ENCODE peak calls at places on chromosomes 2 and 18, in six cellular contexts. R is tibial nerve; B is effector memory CD4-positive, alpha-beta T cell; D is A549; Z is cardiac muscle cell; G is iPS DF 6.9. C is an unnamed sample.
A peak's percentile ranks its signal among the peaks of the same experiment; 100 is the strongest.

GRCh38 chr2:76759634-76760366 is 762.4 kb downstream of the LRRTM4 start:
- DNase-seq in G (no peak), Z (no peak), B (no peak), D (no peak), R (no peak), C (no peak)

GRCh38 chr2:157331696-157332095 is 6.1 kb upstream of the ERMN start:
- DNase-seq in Z (no peak), G (no peak), B (no peak), D (no peak), R (no peak), C (peak; percentile 55)

GRCh38 chr2:102289129-102289528 is 22.2 kb upstream of the IL1RL1 start:
- DNase-seq in G (no peak), Z (peak; percentile 39), B (no peak), D (no peak), R (no peak), C (no peak)

GRCh38 chr2:236180831-236181453 is 12.8 kb upstream of the GBX2 start:
- DNase-seq in Z (peak; percentile 82), G (no peak), D (peak; percentile 87), B (no peak), R (no peak), C (peak; percentile 40)

GRCh38 chr2:68031546-68032160 is 31.2 kb downstream of the C1D start:
- DNase-seq in G (no peak), Z (peak; percentile 72), R (no peak), B (no peak), D (peak; percentile 40), C (peak; percentile 62)

GRCh38 chr2:348517-348916 is 60.6 kb upstream of the ALKAL2 start:
- DNase-seq in G (no peak), B (no peak), D (no peak), R (no peak), Z (peak; percentile 1), C (no peak)

GRCh38 chr2:19607931-19608762 is 249.7 kb upstream of the OSR1 start:
- DNase-seq in Z (peak; percentile 71), D (peak; percentile 55), B (no peak), G (no peak), R (no peak), C (no peak)

GRCh38 chr18:21163647-21164625 is 52.3 kb upstream of the ROCK1 start:
- DNase-seq in G (no peak), Z (peak; percentile 91), D (no peak), R (no peak), B (no peak), C (no peak)

GRCh38 chr2:176130153-176130916 is 830 bp downstream of the HOXD8 start:
- DNase-seq in Z (no peak), B (no peak), R (no peak), D (peak; percentile 34), G (no peak), C (no peak)

GRCh38 chr2:176128172-176129012 is 1.1 kb upstream of the HOXD8 start:
- DNase-seq in Z (no peak), B (no peak), D (no peak), G (no peak), R (no peak), C (no peak)

GRCh38 chr2:176129013-176129796 is at the start of gene HOXD8:
- DNase-seq in Z (peak; percentile 52), B (no peak), D (peak; percentile 38), R (no peak), G (no peak), C (no peak)

GRCh38 chr2:176130917-176131616 is 1.6 kb downstream of the HOXD8 start:
- DNase-seq in D (no peak), B (no peak), Z (no peak), G (no peak), R (no peak), C (no peak)

GRCh38 chr2:176129825-176130152 is 284 bp downstream of the HOXD8 start:
- DNase-seq in G (no peak), Z (no peak), R (no peak), B (no peak), D (no peak), C (no peak)
- H3K4me3 ChIP-seq in G (no peak overlapping the region), Z (peak overlapping the region; percentile 35), R (peak overlapping the region; percentile 52), B (no peak overlapping the region), D (peak overlapping the region; percentile 81), C (peak overlapping the region; percentile 45)

DNA sequence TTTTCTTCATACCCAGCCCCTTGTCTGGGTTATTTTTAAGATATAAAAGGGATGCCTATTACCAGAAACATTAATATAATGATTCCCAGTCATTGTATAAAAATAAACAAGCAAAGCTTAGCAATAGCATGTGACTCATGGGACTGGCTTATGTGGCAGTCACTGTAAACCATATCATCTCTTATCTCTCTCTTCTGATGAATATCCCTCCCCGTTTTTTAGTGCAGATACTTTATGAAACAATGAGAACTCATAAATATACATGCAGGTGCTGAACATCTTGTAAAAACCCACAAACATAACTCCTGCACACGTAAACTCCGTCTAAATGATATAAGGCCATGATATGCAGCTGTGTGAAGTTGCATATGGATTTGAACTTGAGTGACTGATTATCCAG is 154.9 kb downstream of the MGAT5 start:
- DNase-seq in R (no peak), Z (no peak), D (no peak), B (no peak), G (no peak), C (no peak)
- H3K4me1 ChIP-seq in R (peaks cover 53% of the 10 kb centered on the region), Z (peaks cover 14% of the 10 kb centered on the region), D (peaks cover 4% of the 10 kb centered on the region), B (peaks cover 38% of the 10 kb centered on the region), G (no peaks in the 10 kb centered on the region), C (no peaks in the 10 kb centered on the region)

DNA sequence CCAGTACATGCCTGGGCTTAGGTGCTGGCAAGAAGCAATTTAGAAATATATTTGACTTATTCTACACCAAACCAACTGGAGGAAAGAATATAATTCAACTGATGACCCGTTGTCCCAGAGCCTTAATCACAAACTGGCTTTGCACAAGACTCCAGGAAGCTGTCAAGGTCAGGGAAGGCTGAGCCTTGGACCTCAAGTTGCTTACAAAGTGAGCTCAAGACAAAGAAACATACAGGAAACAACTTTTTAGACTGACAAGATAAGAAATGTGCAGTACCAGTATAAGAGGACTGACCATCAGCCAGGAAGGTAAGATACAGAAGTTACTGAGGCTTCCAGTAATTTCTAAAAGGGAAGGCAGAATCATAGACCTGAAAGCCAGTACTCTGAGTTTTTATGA is 35.0 kb upstream of the GPR55 start:
- DNase-seq in R (no peak), D (no peak), Z (peak; percentile 40), B (no peak), G (no peak), C (no peak)
- H3K4me3 ChIP-seq in R (no peak overlapping the region), D (no peak overlapping the region), Z (no peak overlapping the region), B (no peak overlapping the region), G (no peak overlapping the region), C (no peak overlapping the region)

GRCh38 chr2:9974344-9974743 is 22.9 kb downstream of the GRHL1 start:
- DNase-seq in Z (no peak), G (no peak), R (no peak), D (no peak), B (no peak), C (no peak)
- H3K4me1 ChIP-seq in Z (peaks cover 36% of the 10 kb centered on the region), G (no peaks in the 10 kb centered on the region), R (peaks cover 28% of the 10 kb centered on the region), D (peaks cover 25% of the 10 kb centered on the region), B (no peaks in the 10 kb centered on the region), C (no peaks in the 10 kb centered on the region)

GRCh38 chr2:45008296-45009129 is 739 bp downstream of the SIX2 start:
- DNase-seq in D (no peak), Z (peak; percentile 31), B (no peak), G (no peak), R (no peak), C (no peak)
- H3K4me3 ChIP-seq in D (no peak overlapping the region), Z (peak overlapping the region; percentile 4), B (peak overlapping the region; percentile 29), G (peak overlapping the region; percentile 3), R (peak overlapping the region; percentile 15), C (no peak overlapping the region)

DNA sequence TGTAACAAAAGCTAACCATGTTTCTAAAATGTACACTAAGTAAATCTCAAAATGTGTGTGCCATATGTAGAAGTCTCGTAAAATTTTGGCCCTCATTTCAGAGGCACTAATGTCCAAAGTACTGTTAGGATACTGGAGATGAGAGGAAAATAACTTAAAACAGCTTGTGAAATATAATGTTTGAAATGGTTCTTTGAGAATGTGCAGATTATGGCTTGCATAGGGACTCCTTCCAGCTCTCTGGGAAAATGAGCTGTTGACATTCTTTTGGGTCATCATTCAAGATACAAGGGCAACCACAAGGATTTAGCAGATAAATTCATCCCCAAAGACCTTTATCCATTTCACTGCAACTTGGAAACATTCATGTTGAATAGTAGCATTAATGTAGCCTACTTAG is 38.1 kb upstream of the OTX1 start:
- DNase-seq in D (no peak), Z (peak; percentile 13), R (no peak), G (no peak), B (no peak), C (no peak)
- H3K4me1 ChIP-seq in D (peaks cover 8% of the 10 kb centered on the region), Z (peaks cover 27% of the 10 kb centered on the region), R (peaks cover 6% of the 10 kb centered on the region), G (no peaks in the 10 kb centered on the region), B (no peaks in the 10 kb centered on the region), C (no peaks in the 10 kb centered on the region)